ENCODE peak calls at places on chromosomes 7 and 10, in six cellular contexts. J, C, F, H, U and T are unnamed samples.

GRCh38 chr10:101143354-101143648 is 12.2 kb downstream of the TLX1 start:
- DNase-seq in J (no peak), C (no peak), F (no peak), H (no peak), U (no peak), T (no peak)

GRCh38 chr7:129825005-129825553 is 127.7 kb downstream of the UBE2H start:
- DNase-seq in J (peak; percentile 55), C (peak; percentile 68), F (no peak), H (no peak), U (peak; percentile 33), T (no peak)

GRCh38 chr7:128891110-128891941 is 19.2 kb downstream of the KCP start:
- DNase-seq in J (no peak), C (no peak), F (no peak), H (no peak), U (no peak), T (no peak)

GRCh38 chr7:44320141-44320540 is 5.3 kb downstream of the CAMK2B start:
- DNase-seq in J (no peak), C (peak; percentile 39), F (no peak), H (no peak), U (no peak), T (no peak)

GRCh38 chr7:111730476-111731300 is 168.4 kb upstream of the IMMP2L start:
- DNase-seq in J (no peak), C (peak; percentile 59), F (no peak), H (no peak), U (no peak), T (peak; percentile 16)

GRCh38 chr7:117069379-117069778 is 116.1 kb downstream of the ST7 start:
- DNase-seq in J (no peak), C (no peak), F (no peak), H (no peak), U (no peak), T (no peak)

GRCh38 chr7:155178096-155178495 is 108.0 kb downstream of the HTR5A start:
- DNase-seq in J (no peak), C (no peak), F (no peak), H (no peak), U (no peak), T (no peak)

GRCh38 chr7:73572767-73573186 is 5.6 kb downstream of the TBL2 start:
- DNase-seq in J (no peak), C (no peak), F (no peak), H (no peak), U (no peak), T (no peak)

GRCh38 chr7:125316451-125316850 is 386.8 kb upstream of the POT1 start:
- DNase-seq in J (no peak), C (no peak), F (no peak), H (no peak), U (no peak), T (no peak)

GRCh38 chr7:47885309-47886000 is 62.8 kb downstream of the PKD1L1 start:
- DNase-seq in J (no peak), C (no peak), F (no peak), H (no peak), U (no peak), T (no peak)

GRCh38 chr10:2968401-2968800 is 98.9 kb upstream of the PFKP start:
- DNase-seq in J (no peak), C (peak; percentile 77), F (peak; percentile 57), H (no peak), U (no peak), T (no peak)

GRCh38 chr7:29490094-29490607 is 73.5 kb upstream of the PRR15 start:
- DNase-seq in J (no peak), C (no peak), F (no peak), H (no peak), U (no peak), T (no peak)

GRCh38 chr7:69516208-69516820 is 82.0 kb upstream of the AUTS2 start:
- DNase-seq in J (no peak), C (no peak), F (no peak), H (no peak), U (no peak), T (no peak)

GRCh38 chr10:132454296-132455198 is 57.5 kb downstream of the PWWP2B start:
- DNase-seq in J (no peak), C (no peak), F (no peak), H (no peak), U (no peak), T (no peak)

GRCh38 chr7:52909935-52910334 is 125.5 kb upstream of the POM121L12 start:
- DNase-seq in J (no peak), C (no peak), F (no peak), H (no peak), U (no peak), T (no peak)

GRCh38 chr10:48494073-48494472 is 110.8 kb downstream of the ARHGAP22 start:
- DNase-seq in J (no peak), C (no peak), F (no peak), H (no peak), U (no peak), T (no peak)